ENCODE peak calls at places on chromosome X, in nine cellular contexts. S is neural progenitor cell, F is endodermal cell, M is H1, Y is keratinocyte, V is HCT116, E is fibroblast of lung, G is PC-3, W is SK-N-SH. O is an unnamed sample. For H3K4me1, the result is how much of the 10 kb centered on the place peaks cover.

GRCh38 chrX:8632949-8633348 is 99.0 kb downstream of the ANOS1 start:
- DNase-seq in S (peak), F (no peak), M (no peak), Y (no peak), V (no peak), E (no peak), G (no peak), W (no peak), O (no peak)

GRCh38 chrX:67587946-67588624 is 44.3 kb downstream of the AR start:
- DNase-seq in S (no peak), F (no peak), M (no peak), Y (no peak), V (no peak), E (no peak), G (no peak), W (no peak), O (no peak)

GRCh38 chrX:100673397-100673953 is 29.5 kb downstream of the SRPX2 start:
- DNase-seq in S (no peak), F (no peak), M (no peak), Y (no peak), V (no peak), E (peak), G (peak), W (no peak), O (no peak)

GRCh38 chrX:8731579-8732395 is at the start of gene ANOS1:
- DNase-seq in S (peak), F (peak), M (no peak), Y (no peak), V (no peak), E (peak), G (peak), W (peak), O (no peak)

GRCh38 chrX:15356444-15356843 is 21.1 kb upstream of the PIGA start:
- DNase-seq in S (no peak), F (no peak), M (no peak), Y (no peak), V (no peak), E (peak), G (no peak), W (no peak), O (peak)

GRCh38 chrX:119189586-119189985 is 46.5 kb upstream of the PGRMC1 start:
- DNase-seq in S (no peak), F (no peak), M (no peak), Y (no peak), V (no peak), E (peak), G (no peak), W (no peak), O (no peak)

GRCh38 chrX:33840176-33840575 is 291.9 kb downstream of the FAM47A start:
- DNase-seq in S (peak), F (no peak), M (no peak), Y (no peak), V (no peak), E (no peak), G (no peak), W (no peak), O (no peak)

GRCh38 chrX:153635788-153636668 is 11.0 kb upstream of the DUSP9 start:
- DNase-seq in S (peak), F (peak), M (peak), Y (no peak), V (no peak), E (no peak), G (peak), W (peak), O (peak)

GRCh38 chrX:15988661-15989603 is 134.3 kb upstream of the AP1S2 start:
- DNase-seq in S (no peak), F (no peak), M (no peak), Y (no peak), V (no peak), E (peak), G (peak), W (no peak), O (peak)

GRCh38 chrX:126770179-126770578 is 49.4 kb upstream of the PRR32 start:
- DNase-seq in S (peak), F (peak), M (no peak), Y (no peak), V (no peak), E (no peak), G (peak), W (peak), O (peak)

DNA sequence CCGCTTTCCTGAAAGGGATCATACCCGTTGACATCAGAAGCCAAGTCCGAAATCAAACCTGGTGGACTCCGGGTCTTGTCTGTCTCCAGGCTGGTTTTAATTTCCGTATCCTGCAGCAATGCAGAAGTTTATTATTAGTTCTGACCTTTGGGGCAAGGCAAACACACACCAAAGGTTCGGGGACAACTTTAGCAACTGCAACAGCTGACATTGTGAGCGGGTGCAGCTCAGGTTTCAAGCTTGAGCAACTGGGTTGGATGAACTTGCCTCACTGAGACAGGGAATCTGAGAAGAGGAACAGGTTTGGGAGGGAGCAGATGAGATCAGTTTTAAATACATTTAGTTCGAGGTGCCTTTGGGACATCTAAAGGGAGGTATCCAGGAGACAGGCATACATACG is 110.7 kb downstream of the GNL3L start:
- DNase-seq in S (no peak), F (peak), M (no peak), Y (no peak), V (no peak), E (peak), G (peak), W (no peak), O (no peak)
- H3K9ac ChIP-seq in S (no peak), F (no peak), M (no peak), Y (no peak), V (no peak), E (no peak), G (no peak), W (no peak), O (peak)

GRCh38 chrX:10617964-10618342 is 2.4 kb downstream of the MID1 start:
- DNase-seq in S (no peak), F (no peak), M (no peak), Y (no peak), V (no peak), E (no peak), G (peak), W (peak), O (no peak)
- H3K4me1 ChIP-seq in S (under half), F (under half), M (under half), Y (under half), V (under half), E (under half), G (under half), W (under half), O (under half)

DNA sequence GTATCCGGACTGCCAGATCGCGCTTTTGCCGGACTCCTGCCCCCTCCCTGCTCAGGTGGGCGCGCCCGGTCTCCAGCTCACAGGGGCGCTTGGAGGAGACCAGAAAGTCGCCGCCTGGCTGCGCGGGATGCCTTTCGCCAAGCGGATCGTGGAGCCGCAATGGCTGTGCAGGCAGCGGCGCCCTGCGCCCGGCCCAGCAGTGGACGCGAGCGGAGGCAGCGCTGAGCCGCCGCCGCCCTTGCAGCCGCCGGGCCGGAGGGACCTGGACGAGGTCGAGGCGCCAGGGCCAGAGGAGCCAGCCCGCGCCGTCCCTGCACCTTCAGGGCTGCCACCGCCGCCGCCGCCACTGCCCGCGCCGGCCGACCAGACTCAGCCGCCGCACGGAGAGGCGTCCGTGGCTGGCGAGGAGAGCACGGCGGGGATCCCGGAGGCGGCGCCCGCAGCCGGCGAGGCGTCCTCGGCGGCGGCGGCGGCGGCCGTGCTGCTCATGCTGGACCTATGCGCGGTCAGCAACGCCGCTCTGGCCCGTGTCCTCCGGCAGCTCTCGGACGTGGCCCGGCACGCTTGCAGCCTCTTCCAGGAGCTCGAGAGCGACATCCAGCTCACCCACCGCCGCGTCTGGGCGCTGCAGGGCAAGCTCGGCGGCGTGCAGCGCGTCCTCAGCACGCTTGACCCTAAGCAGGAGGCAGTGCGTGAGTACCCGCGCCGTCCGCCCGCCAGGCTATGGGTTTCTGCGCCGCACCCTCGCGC is 806 bp downstream of the NHS start:
- DNase-seq in S (peak), F (peak), M (no peak), Y (no peak), V (no peak), E (peak), G (peak), W (peak), O (no peak)
- H3K9ac ChIP-seq in S (no peak), F (no peak), M (peak), Y (peak), V (peak), E (peak), G (peak), W (peak), O (no peak)

GRCh38 chrX:110214684-110215083 is 103.2 kb downstream of the AMMECR1 start:
- DNase-seq in S (no peak), F (no peak), M (no peak), Y (no peak), V (no peak), E (no peak), G (no peak), W (no peak), O (peak)

GRCh38 chrX:110213183-110213582 is 104.7 kb downstream of the AMMECR1 start:
- DNase-seq in S (no peak), F (no peak), M (no peak), Y (no peak), V (no peak), E (no peak), G (no peak), W (no peak), O (no peak)

GRCh38 chrX:110216027-110216426 is 101.9 kb downstream of the AMMECR1 start:
- DNase-seq in S (no peak), F (no peak), M (no peak), Y (no peak), V (no peak), E (no peak), G (no peak), W (no peak), O (no peak)

GRCh38 chrX:110212299-110212698 is 105.6 kb downstream of the AMMECR1 start:
- DNase-seq in S (no peak), F (no peak), M (no peak), Y (no peak), V (no peak), E (no peak), G (peak), W (peak), O (no peak)

DNA sequence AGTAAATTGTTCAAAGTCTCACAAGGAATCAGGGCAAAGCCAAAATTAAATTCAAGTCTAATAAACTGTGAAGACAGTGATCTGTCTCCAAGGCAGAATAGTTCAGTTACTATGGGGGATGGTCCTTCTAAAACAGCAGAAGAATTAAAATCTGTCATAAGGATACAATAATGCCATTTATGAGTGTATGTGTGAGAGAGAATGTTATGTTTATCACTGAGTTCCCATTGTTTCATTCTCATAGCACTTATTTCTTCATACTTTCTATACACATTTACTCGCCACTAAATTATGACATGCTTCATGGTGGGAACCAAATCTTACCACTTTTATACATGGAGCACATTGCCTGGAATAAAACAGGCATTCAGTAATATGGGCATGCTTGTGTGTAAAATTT is 102.5 kb downstream of the AMMECR1 start:
- DNase-seq in S (no peak), F (no peak), M (no peak), Y (no peak), V (no peak), E (no peak), G (no peak), W (no peak), O (no peak)
- H3K4me1 ChIP-seq in S (under half), F (under half), M (under half), Y (under half), V (under half), E (under half), G (under half), W (under half), O (under half)

DNA sequence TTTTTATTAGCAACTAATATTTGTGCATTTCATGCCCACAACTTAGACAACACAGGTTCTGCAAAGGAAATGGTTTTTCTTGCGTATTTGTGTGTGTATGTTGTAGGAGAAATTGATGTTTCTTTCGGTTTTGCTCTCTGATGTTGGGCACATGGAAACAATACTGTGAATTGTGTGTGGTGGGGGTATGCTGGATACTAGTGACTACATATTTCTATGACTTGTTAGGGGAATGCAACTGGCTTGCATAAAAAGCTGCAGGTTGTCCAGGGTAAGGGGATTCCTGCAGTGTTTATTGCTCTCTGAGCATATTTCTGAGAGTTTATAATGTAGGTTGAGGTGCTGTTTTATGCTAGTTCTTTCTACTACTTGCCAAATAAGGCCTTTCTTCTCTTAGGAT is 11.6 kb downstream of the DLG3 start:
- DNase-seq in S (no peak), F (no peak), M (no peak), Y (no peak), V (no peak), E (no peak), G (no peak), W (no peak), O (no peak)
- H3K9ac ChIP-seq in S (peak), F (peak), M (peak), Y (no peak), V (peak), E (no peak), G (peak), W (peak), O (no peak)

DNA sequence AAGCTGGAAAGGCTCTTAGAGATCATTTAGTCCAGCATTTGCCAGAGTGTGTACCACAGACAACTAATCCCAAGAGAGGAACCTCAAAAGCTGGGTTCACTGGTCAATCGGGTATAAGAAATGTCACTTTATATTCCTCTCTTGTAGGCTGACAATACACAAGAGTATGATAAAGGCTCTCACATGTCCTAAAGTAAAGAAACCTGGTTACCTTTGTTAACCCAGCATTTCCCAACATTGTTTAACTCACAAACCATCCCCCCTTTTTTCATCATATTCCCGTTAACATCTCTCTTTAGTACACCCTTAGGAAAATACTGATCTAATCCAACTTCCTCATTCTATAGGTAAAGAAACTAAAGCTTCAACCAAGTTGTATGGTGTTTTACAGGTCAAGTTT is 74.4 kb downstream of the MBNL3 start:
- DNase-seq in S (no peak), F (no peak), M (no peak), Y (no peak), V (no peak), E (no peak), G (no peak), W (no peak), O (no peak)
- H3K4me1 ChIP-seq in S (under half), F (under half), M (under half), Y (under half), V (under half), E (under half), G (under half), W (under half), O (under half)

GRCh38 chrX:31124536-31124935 is 52.7 kb upstream of the FTHL17 start:
- DNase-seq in S (no peak), F (no peak), M (no peak), Y (no peak), V (no peak), E (no peak), G (no peak), W (no peak), O (no peak)

GRCh38 chrX:31128849-31129248 is 57.0 kb upstream of the FTHL17 start:
- DNase-seq in S (no peak), F (no peak), M (no peak), Y (no peak), V (no peak), E (no peak), G (no peak), W (no peak), O (no peak)

GRCh38 chrX:31127716-31128115 is 55.9 kb upstream of the FTHL17 start:
- DNase-seq in S (no peak), F (no peak), M (no peak), Y (no peak), V (no peak), E (no peak), G (no peak), W (no peak), O (no peak)

GRCh38 chrX:31123335-31123734 is 51.5 kb upstream of the FTHL17 start:
- DNase-seq in S (no peak), F (no peak), M (no peak), Y (no peak), V (no peak), E (no peak), G (no peak), W (no peak), O (no peak)

DNA sequence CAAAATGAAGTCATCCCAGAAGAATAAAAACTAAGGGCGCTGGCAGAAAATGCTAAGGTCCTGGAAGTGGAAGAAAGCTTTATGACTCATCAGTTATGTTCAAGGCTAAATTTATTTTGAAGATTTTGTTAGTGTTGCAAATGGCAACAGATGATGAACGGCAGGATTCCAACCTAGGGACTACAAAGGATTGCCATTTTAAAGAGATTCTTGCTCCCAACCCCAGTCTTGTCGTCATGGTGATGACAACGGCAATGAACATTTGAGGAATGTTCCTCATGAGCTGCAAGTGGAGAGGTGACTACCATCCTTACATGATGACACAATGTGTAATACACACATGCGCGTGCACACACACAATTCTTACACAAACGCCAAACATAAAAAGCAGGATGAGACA is 54.4 kb upstream of the FTHL17 start:
- DNase-seq in S (no peak), F (no peak), M (no peak), Y (no peak), V (no peak), E (peak), G (no peak), W (no peak), O (no peak)
- H3K9ac ChIP-seq in S (no peak), F (no peak), M (no peak), Y (no peak), V (no peak), E (no peak), G (no peak), W (no peak), O (no peak)

O was measured in Karpas-422.